ENCODE peak calls at places on chromosomes 12 and 14, in nine cellular contexts. F, X, A, Q, N, R, U, O and E are unnamed samples.

GRCh38 chr12:76778358-76778757 is 14.4 kb downstream of the ZDHHC17 start:
- DNase-seq in F (no peak), X (no peak), A (no peak), Q (no peak), N (no peak), R (no peak), U (no peak), O (no peak), E (no peak)

GRCh38 chr12:25694072-25694471 is 141.0 kb upstream of the LMNTD1 start:
- DNase-seq in F (no peak), X (no peak), A (no peak), Q (no peak), N (no peak), R (no peak), U (no peak), O (no peak), E (peak)

GRCh38 chr14:93430319-93430801 is 379 bp upstream of the UNC79 start:
- DNase-seq in F (peak), X (no peak), A (peak), Q (no peak), N (no peak), R (peak), U (no peak), O (no peak), E (no peak)

GRCh38 chr14:38904959-38905358 is 198.1 kb downstream of the SEC23A start:
- DNase-seq in F (no peak), X (no peak), A (no peak), Q (no peak), N (no peak), R (no peak), U (no peak), O (no peak), E (no peak)

GRCh38 chr14:52325126-52325525 is 11.0 kb downstream of the PTGER2 start:
- DNase-seq in F (no peak), X (no peak), A (no peak), Q (no peak), N (no peak), R (no peak), U (peak), O (no peak), E (no peak)

GRCh38 chr14:60093606-60094005 is 1.9 kb downstream of the PCNX4 start:
- DNase-seq in F (no peak), X (no peak), A (no peak), Q (no peak), N (no peak), R (no peak), U (no peak), O (no peak), E (no peak)

GRCh38 chr12:17361224-17361623 is 728.8 kb downstream of the RERGL start:
- DNase-seq in F (no peak), X (no peak), A (no peak), Q (no peak), N (no peak), R (no peak), U (no peak), O (no peak), E (no peak)

GRCh38 chr12:89566615-89567014 is 40.8 kb upstream of the POC1B start:
- DNase-seq in F (no peak), X (no peak), A (no peak), Q (no peak), N (no peak), R (no peak), U (no peak), O (no peak), E (no peak)

GRCh38 chr14:74400328-74400727 is 25.7 kb downstream of the SYNDIG1L start:
- DNase-seq in F (no peak), X (no peak), A (peak), Q (no peak), N (peak), R (no peak), U (peak), O (no peak), E (no peak)

GRCh38 chr14:60622920-60623263 is 26.4 kb downstream of the SIX1 start:
- DNase-seq in F (no peak), X (no peak), A (no peak), Q (no peak), N (no peak), R (no peak), U (no peak), O (no peak), E (no peak)

GRCh38 chr14:56666716-56667115 is 87.1 kb downstream of the TMEM260 start:
- DNase-seq in F (no peak), X (no peak), A (no peak), Q (no peak), N (no peak), R (no peak), U (no peak), O (no peak), E (no peak)

GRCh38 chr14:68501171-68501570 is 291.7 kb downstream of the ZFP36L1 start:
- DNase-seq in F (no peak), X (no peak), A (no peak), Q (no peak), N (no peak), R (no peak), U (no peak), O (no peak), E (no peak)

GRCh38 chr12:2297658-2298057 is 244.9 kb downstream of the CACNA1C start:
- DNase-seq in F (no peak), X (no peak), A (no peak), Q (no peak), N (no peak), R (no peak), U (no peak), O (no peak), E (no peak)

GRCh38 chr12:122964439-122965257 is 1.6 kb downstream of the ABCB9 start:
- DNase-seq in F (no peak), X (no peak), A (peak), Q (no peak), N (no peak), R (no peak), U (peak), O (no peak), E (no peak)

GRCh38 chr14:95156765-95157194 is 549 bp downstream of the DICER1 start:
- DNase-seq in F (no peak), X (peak), A (no peak), Q (peak), N (peak), R (peak), U (peak), O (peak), E (peak)

GRCh38 chr14:35932659-35933159 is 106.6 kb downstream of the BRMS1L start:
- DNase-seq in F (no peak), X (no peak), A (no peak), Q (no peak), N (no peak), R (no peak), U (no peak), O (peak), E (no peak)

GRCh38 chr14:29741909-29742401 is 185.7 kb downstream of the PRKD1 start:
- DNase-seq in F (no peak), X (no peak), A (no peak), Q (no peak), N (no peak), R (no peak), U (no peak), O (no peak), E (no peak)

GRCh38 chr12:124727244-124727673 is 136.4 kb downstream of the SCARB1 start:
- DNase-seq in F (no peak), X (peak), A (no peak), Q (peak), N (peak), R (no peak), U (peak), O (no peak), E (peak)

GRCh38 chr14:88504602-88505001 is 50.2 kb downstream of the PTPN21 start:
- DNase-seq in F (no peak), X (no peak), A (no peak), Q (no peak), N (no peak), R (no peak), U (no peak), O (no peak), E (no peak)

GRCh38 chr12:89225808-89226368 is 126.4 kb downstream of the DUSP6 start:
- DNase-seq in F (no peak), X (no peak), A (peak), Q (peak), N (peak), R (no peak), U (no peak), O (no peak), E (peak)

GRCh38 chr14:34052658-34053014 is 101.8 kb upstream of the EGLN3 start:
- DNase-seq in F (no peak), X (no peak), A (peak), Q (no peak), N (peak), R (no peak), U (no peak), O (no peak), E (no peak)

GRCh38 chr14:88551936-88552565 is 2.8 kb downstream of the PTPN21 start:
- DNase-seq in F (no peak), X (no peak), A (peak), Q (peak), N (peak), R (no peak), U (no peak), O (no peak), E (peak)

GRCh38 chr14:104633276-104633861 is 28.8 kb upstream of the TMEM179 start:
- DNase-seq in F (no peak), X (no peak), A (no peak), Q (no peak), N (no peak), R (no peak), U (no peak), O (no peak), E (no peak)

GRCh38 chr14:93686313-93686712 is 102.0 kb downstream of the PRIMA1 start:
- DNase-seq in F (no peak), X (no peak), A (no peak), Q (no peak), N (no peak), R (no peak), U (no peak), O (no peak), E (no peak)

GRCh38 chr14:92105845-92106094 is 612 bp downstream of the ATXN3 start:
- DNase-seq in F (no peak), X (peak), A (peak), Q (peak), N (peak), R (no peak), U (no peak), O (peak), E (peak)

GRCh38 chr14:100384277-100384676 is 61.1 kb downstream of the SLC25A47 start:
- DNase-seq in F (no peak), X (no peak), A (no peak), Q (no peak), N (no peak), R (no peak), U (no peak), O (no peak), E (no peak)

GRCh38 chr12:75658826-75659823 is 147.7 kb upstream of the KRR1 start:
- DNase-seq in F (no peak), X (no peak), A (no peak), Q (no peak), N (no peak), R (no peak), U (no peak), O (no peak), E (no peak)